ENCODE peak calls at places on chromosome 15, in six cellular contexts. C, M, Z, Q, I and W are unnamed samples.

GRCh38 chr15:93378547-93378946 is 289.5 kb upstream of the RGMA start:
- DNase-seq in C (no peak), I (no peak), Q (no peak), M (no peak), Z (no peak), W (peak; percentile 60)

GRCh38 chr15:40763801-40764765 is at the start of gene GCHFR:
- DNase-seq in C (peak; percentile 76), M (peak; percentile 79), Z (peak; percentile 74), I (peak; percentile 82), Q (peak; percentile 93), W (peak; percentile 90)

GRCh38 chr15:95024388-95024787 is 793.0 kb downstream of the MCTP2 start:
- DNase-seq in Z (no peak), M (peak; percentile 60), Q (peak; percentile 54), I (no peak), C (peak; percentile 58), W (no peak)

GRCh38 chr15:69080203-69080957 is 65.9 kb downstream of the NOX5 start:
- DNase-seq in C (peak; percentile 67), M (peak; percentile 22), Q (no peak), Z (no peak), I (no peak), W (no peak)

GRCh38 chr15:58260186-58260910 is 122.2 kb downstream of the AQP9 start:
- DNase-seq in Q (no peak), I (no peak), M (no peak), Z (peak; percentile 40), C (no peak), W (no peak)

GRCh38 chr15:86347245-86347644 is 267.6 kb downstream of the AGBL1 start:
- DNase-seq in I (no peak), C (no peak), Q (no peak), Z (no peak), M (peak; percentile 2), W (no peak)

GRCh38 chr15:85496146-85496545 is 115.7 kb downstream of the AKAP13 start:
- DNase-seq in I (no peak), Q (no peak), M (no peak), Z (no peak), C (no peak), W (no peak)

GRCh38 chr15:26736502-26737248 is 36.2 kb downstream of the GABRB3 start:
- DNase-seq in C (no peak), M (no peak), Z (no peak), I (no peak), Q (no peak), W (no peak)

GRCh38 chr15:63891763-63892123 is 58.0 kb upstream of the HERC1 start:
- DNase-seq in M (no peak), C (no peak), I (no peak), Q (no peak), Z (no peak), W (no peak)

GRCh38 chr15:29129903-29130302 is 139.7 kb downstream of the NSMCE3 start:
- DNase-seq in Z (no peak), C (no peak), I (no peak), M (no peak), Q (no peak), W (no peak)

GRCh38 chr15:58410353-58410752 is 21.4 kb upstream of the LIPC start:
- DNase-seq in I (peak; percentile 39), Z (no peak), M (no peak), Q (no peak), C (peak; percentile 41), W (no peak)

GRCh38 chr15:89330881-89331595 is 3.6 kb downstream of the POLG start:
- DNase-seq in C (no peak), I (no peak), Q (no peak), M (no peak), Z (no peak), W (no peak)

GRCh38 chr15:51727141-51727897 is 10.1 kb downstream of the LYSMD2 start:
- DNase-seq in Z (no peak), C (peak; percentile 21), Q (no peak), M (peak; percentile 30), I (no peak), W (no peak)

GRCh38 chr15:67005294-67005996 is 60.0 kb upstream of the SMAD3 start:
- DNase-seq in Q (no peak), Z (no peak), M (no peak), C (no peak), I (no peak), W (no peak)

GRCh38 chr15:82810863-82811421 is 1.5 kb downstream of the WHAMM start:
- DNase-seq in Z (no peak), M (peak; percentile 10), C (no peak), I (no peak), Q (no peak), W (no peak)

DNA sequence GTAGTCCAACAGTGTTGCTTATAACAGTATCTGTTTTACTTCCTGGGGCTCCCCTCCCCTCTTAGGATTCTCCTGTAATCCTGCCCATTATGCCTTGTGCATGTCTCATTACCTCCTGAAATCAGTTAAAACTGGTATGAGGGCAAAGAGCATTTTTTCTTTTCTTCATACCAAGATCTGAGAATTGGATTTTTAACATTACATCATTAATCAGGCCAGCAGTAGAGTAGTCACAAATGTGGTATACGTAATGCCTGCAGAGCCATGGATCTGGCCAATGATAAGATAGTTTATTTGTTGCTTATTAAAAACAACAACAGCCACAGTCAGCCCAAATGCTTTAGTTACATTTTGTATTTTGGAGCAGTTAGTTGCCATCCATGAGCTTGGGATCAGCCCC is 23.2 kb downstream of the ARID3B start:
- DNase-seq in Z (no peak), Q (no peak), M (no peak), I (no peak), C (no peak), W (no peak)
- H3K27me3 ChIP-seq in Z (no peaks in the 10 kb centered on the region), Q (no peaks in the 10 kb centered on the region), M (no peaks in the 10 kb centered on the region), I (no peaks in the 10 kb centered on the region), C (no peaks in the 10 kb centered on the region), W (no peaks in the 10 kb centered on the region)

DNA sequence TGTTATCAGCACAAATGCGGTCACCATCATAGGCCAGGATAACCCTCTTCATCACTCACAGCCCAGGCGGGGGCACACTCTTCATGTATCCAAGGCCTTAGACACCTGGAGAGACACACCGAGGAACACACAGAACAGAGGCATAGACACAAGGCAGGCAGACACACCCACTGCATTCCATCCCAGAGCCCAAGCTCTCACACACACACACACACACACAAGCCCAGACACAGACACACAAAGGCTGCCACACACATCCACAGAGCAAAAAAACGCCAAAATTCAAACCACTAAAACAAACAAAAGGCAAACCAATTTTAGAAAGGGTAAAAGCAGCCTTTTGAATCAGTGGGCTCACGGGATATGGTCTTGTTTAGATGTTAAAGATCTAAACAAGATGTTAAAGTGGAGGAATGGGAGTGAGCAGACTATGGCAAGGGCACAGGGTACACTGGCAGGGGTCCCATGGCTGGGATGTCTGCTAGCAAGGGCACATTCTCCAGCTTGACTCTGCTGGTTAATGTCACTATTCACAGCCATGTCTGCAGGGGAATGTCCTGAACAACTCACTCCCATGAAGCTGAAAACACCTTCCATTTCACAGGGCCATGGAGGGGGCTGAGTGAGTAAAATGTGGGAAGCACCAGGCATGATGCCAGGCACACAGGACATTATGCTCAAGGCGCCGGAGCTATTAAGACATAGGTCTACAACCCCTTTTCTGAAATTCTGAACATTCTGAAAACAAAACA is 14.9 kb upstream of the CRABP1 start:
- DNase-seq in Z (no peak), I (no peak), C (peak; percentile 33), Q (peak; percentile 63), M (no peak), W (no peak)
- TF ChIP-seq CTCF in Z (no peak), I (no peak), C (no peak), Q (no peak), M (no peak), W (no peak)

DNA sequence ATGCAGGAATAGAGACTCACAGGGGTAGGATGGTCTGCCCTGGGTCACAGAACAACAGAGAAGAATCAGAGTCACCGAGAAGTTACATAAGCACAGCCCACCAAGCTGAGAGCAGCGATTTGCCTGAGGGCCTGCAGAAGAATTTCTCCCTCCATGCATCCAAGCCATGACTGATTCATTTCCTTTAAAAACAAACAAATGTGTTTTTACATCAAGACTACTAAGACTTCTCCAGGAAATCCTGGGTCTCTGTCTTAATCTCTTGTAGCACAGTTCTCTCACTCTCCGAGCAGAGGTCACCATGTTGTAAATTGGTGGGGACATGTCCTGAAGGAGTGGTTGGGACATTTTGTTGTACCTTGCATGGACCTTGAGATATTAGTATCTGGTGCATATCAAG is 159.8 kb downstream of the THSD4 start:
- DNase-seq in Q (no peak), M (peak; percentile 85), I (no peak), C (peak; percentile 55), Z (no peak), W (no peak)
- H3K4me3 ChIP-seq in Q (no peak overlapping the region), M (no peak overlapping the region), I (no peak overlapping the region), C (no peak overlapping the region), Z (no peak overlapping the region), W (no peak overlapping the region)

GRCh38 chr15:73019733-73020132 is 32.5 kb upstream of the NEO1 start:
- DNase-seq in Z (no peak), Q (no peak), C (no peak), M (no peak), I (no peak), W (no peak)

GRCh38 chr15:73024161-73024560 is 28.1 kb upstream of the NEO1 start:
- DNase-seq in Z (no peak), I (no peak), C (no peak), Q (no peak), M (no peak), W (no peak)

GRCh38 chr15:73017987-73018386 is 34.3 kb upstream of the NEO1 start:
- DNase-seq in C (peak; percentile 19), Z (no peak), Q (no peak), I (no peak), M (no peak), W (no peak)

GRCh38 chr15:73021139-73021621 is 31.1 kb upstream of the NEO1 start:
- DNase-seq in I (no peak), Z (no peak), Q (no peak), M (no peak), C (no peak), W (no peak)

DNA sequence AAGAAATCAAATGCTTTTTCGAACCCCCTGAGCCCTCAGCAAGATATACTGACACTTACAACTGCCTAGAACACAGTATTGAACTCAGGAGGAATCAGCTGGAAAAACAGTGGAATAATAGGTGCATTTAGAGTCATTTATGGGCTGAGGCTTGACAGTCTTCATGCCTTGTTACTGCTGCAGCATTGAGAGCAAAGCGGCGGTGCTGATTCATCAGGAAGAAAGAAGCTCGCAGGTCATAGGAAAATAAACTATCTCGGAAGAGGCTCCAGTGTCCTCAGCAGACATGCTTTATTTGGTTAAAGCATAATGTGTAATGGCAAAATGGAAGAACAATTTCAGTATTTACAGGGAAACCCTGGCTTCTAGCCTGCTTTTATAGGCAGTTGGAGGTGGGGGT is 30.1 kb upstream of the NEO1 start:
- DNase-seq in I (no peak), C (no peak), Z (no peak), M (no peak), Q (no peak), W (no peak)
- H3K27me3 ChIP-seq in I (no peaks in the 10 kb centered on the region), C (no peaks in the 10 kb centered on the region), Z (peaks cover 4% of the 10 kb centered on the region), M (peaks cover 32% of the 10 kb centered on the region), Q (no peaks in the 10 kb centered on the region), W (no peaks in the 10 kb centered on the region)